ENCODE peak calls at places on chromosomes 2 and 18, in five cellular contexts. K is GM23248, W is keratinocyte, E is H9, O is SK-N-SH. S is an unnamed sample. For H3K27me3, the result is how much of the 10 kb centered on the place peaks cover.

GRCh38 chr2:224938670-224939309 is 103.5 kb downstream of the DOCK10 start:
- DNase-seq in K (peak), W (no peak), E (no peak), O (no peak), S (peak)

GRCh38 chr2:12619975-12620374 is 96.8 kb upstream of the TRIB2 start:
- DNase-seq in K (peak), W (peak), E (no peak), O (no peak), S (no peak)

GRCh38 chr2:33441235-33441810 is 35.1 kb upstream of the RASGRP3 start:
- DNase-seq in K (peak), W (no peak), E (peak), O (peak), S (peak)

GRCh38 chr18:58132595-58133191 is 88.7 kb downstream of the NEDD4L start:
- DNase-seq in K (no peak), W (no peak), E (no peak), O (no peak), S (no peak)

GRCh38 chr2:10457846-10458563 is 9.9 kb upstream of the ODC1 start:
- DNase-seq in K (peak), W (no peak), E (no peak), O (no peak), S (no peak)

GRCh38 chr18:75070625-75071483 is 138.1 kb downstream of the PTGR3 start:
- DNase-seq in K (peak), W (peak), E (no peak), O (no peak), S (no peak)

GRCh38 chr2:106745468-106745867 is 140.5 kb downstream of the ST6GAL2 start:
- DNase-seq in K (no peak), W (no peak), E (no peak), O (peak), S (peak)

GRCh38 chr2:173963323-173963816 is 1.8 kb downstream of the SP3 start:
- DNase-seq in K (peak), W (no peak), E (no peak), O (no peak), S (no peak)

GRCh38 chr18:26440644-26441043 is 107.7 kb downstream of the KCTD1 start:
- DNase-seq in K (no peak), W (no peak), E (no peak), O (no peak), S (no peak)

GRCh38 chr2:231965118-231965517 is 3.6 kb downstream of the DIS3L2 start:
- DNase-seq in K (no peak), W (no peak), E (no peak), O (no peak), S (no peak)

GRCh38 chr2:147008481-147008880 is 836.3 kb upstream of the ACVR2A start:
- DNase-seq in K (peak), W (no peak), E (no peak), O (no peak), S (no peak)

GRCh38 chr2:105438104-105438929 is 39.5 kb upstream of the FHL2 start:
- DNase-seq in K (no peak), W (no peak), E (no peak), O (peak), S (peak)

GRCh38 chr18:68763082-68763481 is 34.8 kb upstream of the CCDC102B start:
- DNase-seq in K (peak), W (no peak), E (no peak), O (no peak), S (no peak)

GRCh38 chr18:28177828-28178635 is 1.1 kb upstream of the CDH2 start:
- DNase-seq in K (peak), W (no peak), E (peak), O (peak), S (peak)

GRCh38 chr2:170848587-170848986 is 31.9 kb downstream of the GAD1 start:
- DNase-seq in K (peak), W (no peak), E (no peak), O (no peak), S (no peak)

GRCh38 chr2:203490391-203490790 is 44.7 kb downstream of the RAPH1 start:
- DNase-seq in K (no peak), W (no peak), E (no peak), O (no peak), S (no peak)

GRCh38 chr2:99478632-99479031 is 11.2 kb downstream of the REV1 start:
- DNase-seq in K (no peak), W (no peak), E (no peak), O (no peak), S (no peak)

GRCh38 chr18:9708057-9708881 is at the start of gene RAB31:
- DNase-seq in K (peak), W (no peak), E (peak), O (peak), S (peak)

GRCh38 chr2:237474931-237475703 is 11.9 kb upstream of the MLPH start:
- DNase-seq in K (peak), W (no peak), E (peak), O (peak), S (peak)

GRCh38 chr18:1090758-1091157 is 186.1 kb downstream of the ADCYAP1 start:
- DNase-seq in K (no peak), W (no peak), E (no peak), O (no peak), S (no peak)

GRCh38 chr2:121699421-121700328 is 37.0 kb downstream of the NIFK start:
- DNase-seq in K (peak), W (peak), E (no peak), O (no peak), S (no peak)

GRCh38 chr2:61065706-61066688 is at the start of gene SANBR:
- DNase-seq in K (peak), W (no peak), E (peak), O (peak), S (peak)

GRCh38 chr2:12498286-12498685 is 218.4 kb upstream of the TRIB2 start:
- DNase-seq in K (no peak), W (no peak), E (no peak), O (no peak), S (no peak)

GRCh38 chr2:210207929-210208328 is 17.3 kb downstream of the ACADL start:
- DNase-seq in K (no peak), W (no peak), E (no peak), O (no peak), S (no peak)

GRCh38 chr2:94870392-94871225 is 621 bp upstream of the TEKT4 start:
- DNase-seq in K (no peak), W (no peak), E (peak), O (peak), S (no peak)

GRCh38 chr2:113138428-113139322 is 11.3 kb downstream of the IL1RN start:
- DNase-seq in K (peak), W (peak), E (no peak), O (peak), S (peak)

GRCh38 chr2:204122425-204122824 is 185.9 kb downstream of the ICOS start:
- DNase-seq in K (no peak), W (no peak), E (no peak), O (no peak), S (no peak)

GRCh38 chr18:76686737-76687231 is 135.6 kb upstream of the ZNF236 start:
- DNase-seq in K (peak), W (no peak), E (peak), O (peak), S (peak)

GRCh38 chr18:45780568-45780967 is 44.9 kb upstream of the SIGLEC15 start:
- DNase-seq in K (no peak), W (no peak), E (no peak), O (no peak), S (peak)

GRCh38 chr2:197964720-197965119 is 160.3 kb downstream of the PLCL1 start:
- DNase-seq in K (no peak), W (no peak), E (no peak), O (no peak), S (no peak)

GRCh38 chr2:218960196-218961165 is 1.0 kb downstream of the CDK5R2 start:
- DNase-seq in K (no peak), W (no peak), E (no peak), O (peak), S (peak)

GRCh38 chr2:219530048-219530963 is 13.3 kb downstream of the CHPF start:
- DNase-seq in K (peak), W (no peak), E (peak), O (peak), S (peak)

GRCh38 chr18:26677957-26678356 is 129.6 kb upstream of the KCTD1 start:
- DNase-seq in K (no peak), W (no peak), E (no peak), O (no peak), S (no peak)

GRCh38 chr2:100818606-100819364 is 1.2 kb upstream of the NPAS2 start:
- DNase-seq in K (peak), W (no peak), E (peak), O (peak), S (peak)

GRCh38 chr2:174059178-174059874 is 94.2 kb upstream of the SP3 start:
- DNase-seq in K (peak), W (no peak), E (no peak), O (no peak), S (no peak)

GRCh38 chr18:69999671-70000070 is 52.0 kb upstream of the CD226 start:
- DNase-seq in K (no peak), W (no peak), E (no peak), O (no peak), S (no peak)

GRCh38 chr2:227013881-227014280 is 150.1 kb downstream of the COL4A4 start:
- DNase-seq in K (no peak), W (no peak), E (no peak), O (no peak), S (no peak)

GRCh38 chr2:219018286-219018685 is 23.0 kb downstream of the CFAP65 start:
- DNase-seq in K (no peak), W (no peak), E (no peak), O (no peak), S (no peak)

GRCh38 chr18:49751427-49752094 is 61.8 kb downstream of the ACAA2 start:
- DNase-seq in K (no peak), W (no peak), E (no peak), O (no peak), S (no peak)

GRCh38 chr18:49752095-49752457 is 61.3 kb downstream of the ACAA2 start:
- DNase-seq in K (no peak), W (no peak), E (no peak), O (no peak), S (no peak)

GRCh38 chr18:49747876-49748275 is 65.5 kb downstream of the ACAA2 start:
- DNase-seq in K (no peak), W (no peak), E (no peak), O (no peak), S (no peak)

GRCh38 chr18:49753643-49754042 is 59.7 kb downstream of the ACAA2 start:
- DNase-seq in K (no peak), W (no peak), E (no peak), O (no peak), S (no peak)

GRCh38 chr18:49749563-49749962 is 63.8 kb downstream of the ACAA2 start:
- DNase-seq in K (no peak), W (no peak), E (no peak), O (no peak), S (no peak)
- H3K27me3 ChIP-seq in K (under half), W (under half), E (under half), O (under half), S (under half)

DNA sequence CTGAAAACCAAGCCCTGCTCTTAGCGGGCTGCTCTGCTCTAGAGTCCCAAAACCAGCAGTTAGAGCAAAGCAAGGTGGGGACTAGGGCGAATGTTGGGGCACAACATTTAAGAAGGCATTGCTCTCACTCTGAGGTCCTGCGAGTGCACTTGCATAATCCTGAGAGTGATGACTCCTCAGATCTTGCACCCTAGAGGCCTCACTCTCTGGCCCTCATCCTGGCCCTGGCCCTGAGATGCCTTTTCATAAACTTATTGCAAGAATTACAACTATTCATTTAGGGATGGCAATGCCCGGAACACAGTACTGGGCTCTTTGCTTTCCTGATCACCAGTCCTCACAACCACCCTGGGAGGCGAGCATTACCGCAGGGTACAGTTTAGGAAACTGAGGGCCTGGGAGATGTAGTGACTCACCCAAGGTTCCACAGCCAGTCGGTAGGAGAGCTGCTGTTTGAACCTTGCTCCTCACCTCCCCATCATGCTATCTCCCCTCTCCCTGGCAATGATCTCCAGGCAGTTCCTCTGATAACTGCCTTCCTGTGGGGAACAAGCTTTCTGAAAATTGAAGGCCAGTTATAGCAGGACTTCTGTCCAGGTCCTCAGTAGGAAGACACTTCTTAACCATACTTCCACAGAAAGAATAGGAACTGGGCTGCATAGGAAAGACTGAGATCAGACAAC is 91.4 kb downstream of the TNS1 start:
- DNase-seq in K (peak), W (no peak), E (no peak), O (no peak), S (no peak)
- H3K9ac ChIP-seq in K (peak), W (no peak), E (no peak), O (no peak), S (no peak)

DNA sequence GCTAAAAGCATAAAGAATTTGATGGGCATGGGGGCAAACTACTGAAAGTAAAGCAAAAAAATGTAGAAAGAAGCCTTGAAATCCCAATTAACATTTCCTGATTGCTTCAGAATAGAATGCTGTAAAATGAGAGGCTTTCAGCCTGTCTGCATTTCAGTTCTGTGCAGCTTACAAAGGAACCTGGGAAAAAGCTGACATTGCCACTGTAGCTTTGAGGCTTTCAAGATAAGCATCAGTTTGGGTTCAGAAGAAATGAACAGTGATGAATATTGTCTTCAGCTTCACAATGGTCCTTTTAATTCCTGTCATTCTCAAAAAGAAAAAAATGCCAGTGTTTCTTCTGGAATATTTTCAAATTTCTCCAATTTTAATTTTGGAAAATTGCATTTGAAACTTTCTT is 242.7 kb downstream of the LRRTM1 start:
- DNase-seq in K (no peak), W (no peak), E (no peak), O (no peak), S (no peak)
- H3K27me3 ChIP-seq in K (under half), W (under half), E (under half), O (under half), S (under half)

GRCh38 chr18:39969813-39970494 is 1985.1 kb upstream of the PIK3C3 start:
- DNase-seq in K (no peak), W (no peak), E (no peak), O (no peak), S (no peak)
- H3K9ac ChIP-seq in K (no peak), W (no peak), E (no peak), O (no peak), S (no peak)

GRCh38 chr2:238706673-238707072 is 141.2 kb upstream of the TWIST2 start:
- DNase-seq in K (no peak), W (no peak), E (no peak), O (no peak), S (no peak)
- H3K27me3 ChIP-seq in K (under half), W (under half), E (under half), O (under half), S (under half)

S was measured in neural progenitor cell.